ENCODE peak calls at places on chromosomes 12 and 14, in nine cellular contexts. J is HFF-Myc, Q is breast epithelium, I is choroid plexus epithelial cell, D is cardiac muscle cell, H is GM23338, Z is HL-60, T is GM12864, S is kidney. X is an unnamed sample.
A peak's percentile ranks its signal among the peaks of the same experiment; 100 is the strongest.

GRCh38 chr14:58898655-58899316 is 261.0 kb downstream of the DACT1 start:
- DNase-seq in J (peak; percentile 44), H (no peak), I (peak; percentile 95), Q (no peak), S (no peak), Z (no peak), D (no peak), T (no peak), X (no peak)

GRCh38 chr12:120971299-120972180 is 6.8 kb upstream of the HNF1A start:
- DNase-seq in H (peak; percentile 78), I (peak; percentile 79), D (peak; percentile 66), T (peak; percentile 42), J (peak; percentile 35), S (no peak), Q (no peak), Z (peak; percentile 82), X (peak; percentile 39)

GRCh38 chr12:122005252-122005651 is 16.4 kb upstream of the BCL7A start:
- DNase-seq in Q (no peak), J (no peak), D (no peak), Z (no peak), H (no peak), T (no peak), I (no peak), S (peak; percentile 18), X (no peak)

GRCh38 chr14:40188006-40188405 is 755.8 kb upstream of the FBXO33 start:
- DNase-seq in T (no peak), Z (no peak), D (no peak), J (no peak), I (peak; percentile 0), S (no peak), H (no peak), Q (no peak), X (no peak)

GRCh38 chr12:2897418-2897817 is 6.7 kb downstream of the TULP3 start:
- DNase-seq in Q (no peak), S (no peak), T (no peak), I (no peak), Z (no peak), D (no peak), J (no peak), H (no peak), X (no peak)

GRCh38 chr14:77804592-77804991 is 4.7 kb downstream of the ADCK1 start:
- DNase-seq in S (no peak), I (peak; percentile 22), T (no peak), D (no peak), H (peak; percentile 84), Q (no peak), Z (peak; percentile 9), J (no peak), X (no peak)

GRCh38 chr12:120445911-120446909 is at the start of the genes GATC and TRIAP1:
- DNase-seq in T (no peak), Z (peak; percentile 89), D (peak; percentile 87), I (peak; percentile 65), J (peak; percentile 46), Q (peak; percentile 83), H (peak; percentile 91), S (peak; percentile 94), X (peak; percentile 91)

GRCh38 chr12:42090899-42091298 is 53.8 kb downstream of the GXYLT1 start:
- DNase-seq in S (no peak), J (no peak), T (no peak), I (peak; percentile 83), D (no peak), H (peak; percentile 8), Q (no peak), Z (no peak), X (no peak)

GRCh38 chr12:116718578-116719454 is 19.1 kb downstream of the SPRING1 start:
- DNase-seq in Q (no peak), S (no peak), H (no peak), J (no peak), T (no peak), Z (no peak), D (no peak), I (peak; percentile 36), X (no peak)

GRCh38 chr12:130948136-130948535 is 5.6 kb upstream of the ADGRD1 start:
- DNase-seq in S (no peak), Z (no peak), Q (no peak), T (no peak), J (no peak), I (no peak), D (no peak), H (peak; percentile 94), X (no peak)

GRCh38 chr14:47227051-47227600 is 448.3 kb downstream of the MDGA2 start:
- DNase-seq in Q (no peak), D (no peak), I (peak; percentile 26), Z (no peak), H (no peak), S (no peak), J (no peak), T (no peak), X (no peak)

GRCh38 chr12:108821407-108822397 is 35.7 kb downstream of the SSH1 start:
- DNase-seq in D (no peak), T (peak; percentile 16), I (peak; percentile 61), S (no peak), Q (no peak), J (no peak), Z (peak; percentile 85), H (no peak), X (no peak)

GRCh38 chr12:67068773-67069450 is 200.2 kb upstream of the CAND1 start:
- DNase-seq in D (peak; percentile 79), S (peak; percentile 79), H (peak; percentile 74), I (peak; percentile 36), Q (peak; percentile 52), T (no peak), J (no peak), Z (peak; percentile 9), X (peak; percentile 16)

GRCh38 chr12:45850302-45850701 is 120.8 kb downstream of the ARID2 start:
- DNase-seq in T (no peak), I (peak; percentile 7), D (no peak), S (no peak), J (no peak), H (no peak), Z (no peak), Q (no peak), X (no peak)

GRCh38 chr14:63908667-63909264 is 56.0 kb downstream of the SYNE2 start:
- DNase-seq in H (no peak), D (no peak), T (no peak), Q (no peak), S (no peak), I (no peak), J (no peak), Z (no peak), X (no peak)

GRCh38 chr14:63905370-63905769 is 52.6 kb downstream of the SYNE2 start:
- DNase-seq in T (no peak), D (no peak), S (no peak), Z (no peak), J (no peak), Q (no peak), H (no peak), I (no peak), X (no peak)

GRCh38 chr14:63902375-63902976 is 49.7 kb downstream of the SYNE2 start:
- DNase-seq in J (no peak), S (no peak), Q (no peak), D (no peak), H (no peak), Z (no peak), T (no peak), I (no peak), X (no peak)

GRCh38 chr14:63901434-63902085 is 48.8 kb downstream of the SYNE2 start:
- DNase-seq in T (no peak), D (no peak), H (no peak), J (no peak), Z (peak; percentile 72), S (no peak), I (peak; percentile 91), Q (no peak), X (no peak)

GRCh38 chr14:63904724-63905123 is 51.9 kb downstream of the SYNE2 start:
- DNase-seq in Z (no peak), J (no peak), I (no peak), Q (no peak), H (no peak), D (no peak), S (no peak), T (no peak), X (no peak)
- H3K4me3 ChIP-seq in Z (no peak overlapping the region), J (no peak overlapping the region), I (no peak overlapping the region), Q (no peak overlapping the region), H (no peak overlapping the region), D (no peak overlapping the region), S (no peak overlapping the region), T (no peak overlapping the region), X (no peak overlapping the region)

GRCh38 chr12:64352181-64352580 is 38.4 kb downstream of the C12orf56 start:
- DNase-seq in H (peak; percentile 26), I (no peak), D (no peak), S (no peak), Q (no peak), J (no peak), T (no peak), Z (no peak), X (no peak)
- TF ChIP-seq CTCF in H (peak; percentile 56), I (no peak), D (no peak), S (no peak), Q (no peak), J (no peak), T (peak; percentile 17), Z (no peak), X (peak; percentile 21)

GRCh38 chr14:56661478-56661877 is 81.9 kb downstream of the TMEM260 start:
- DNase-seq in T (no peak), D (no peak), H (no peak), Z (no peak), J (no peak), S (no peak), Q (no peak), I (no peak), X (no peak)

GRCh38 chr14:56666716-56667115 is 87.1 kb downstream of the TMEM260 start:
- DNase-seq in S (no peak), I (peak; percentile 81), T (no peak), J (peak; percentile 35), D (no peak), Z (no peak), H (no peak), Q (no peak), X (no peak)

GRCh38 chr14:56660677-56661389 is 81.2 kb downstream of the TMEM260 start:
- DNase-seq in J (no peak), Z (no peak), I (no peak), D (no peak), H (peak; percentile 35), S (no peak), Q (no peak), T (no peak), X (no peak)

GRCh38 chr14:56664811-56665421 is 85.3 kb downstream of the TMEM260 start:
- DNase-seq in Q (no peak), T (no peak), I (no peak), Z (no peak), D (no peak), S (no peak), H (no peak), J (no peak), X (no peak)

GRCh38 chr14:56666294-56666693 is 86.7 kb downstream of the TMEM260 start:
- DNase-seq in I (no peak), J (peak; percentile 2), T (no peak), H (no peak), Z (no peak), D (no peak), Q (no peak), S (no peak), X (no peak)
- H3K4me3 ChIP-seq in I (no peak overlapping the region), J (no peak overlapping the region), T (no peak overlapping the region), H (no peak overlapping the region), Z (no peak overlapping the region), D (no peak overlapping the region), Q (no peak overlapping the region), S (no peak overlapping the region), X (no peak overlapping the region)

DNA sequence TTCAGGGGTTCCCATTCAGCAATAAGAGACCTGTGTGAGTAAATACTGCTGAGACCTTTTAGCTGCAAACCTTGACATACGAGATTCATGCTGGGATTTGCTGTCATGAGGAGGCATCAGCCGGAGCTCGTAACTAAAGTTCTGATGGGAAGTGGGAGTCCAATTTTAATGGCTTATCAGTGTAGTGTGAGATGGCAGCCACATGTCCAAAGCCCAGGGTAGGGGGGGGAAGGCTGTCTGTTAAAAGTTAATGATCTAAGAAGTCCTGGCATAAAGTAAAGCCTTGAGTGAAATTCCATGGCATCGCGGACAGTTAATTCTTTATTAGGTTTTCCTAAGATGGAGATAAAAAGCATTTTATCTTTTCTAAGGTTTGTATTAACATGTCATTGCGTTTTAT is 240.0 kb downstream of the AACS start:
- DNase-seq in T (no peak), I (no peak), D (no peak), S (no peak), J (no peak), Z (no peak), Q (no peak), H (no peak), X (no peak)
- TF ChIP-seq CTCF in T (no peak), I (no peak), D (no peak), S (no peak), J (no peak), Z (no peak), Q (no peak), H (no peak), X (no peak)

X was measured in GM06990.